ENCODE peak calls at places on chromosomes 4 and X, in eight cellular contexts. A is ELF-1; J is midbrain; F is head of caudate nucleus; C is stimulated activated naive CD4-positive, alpha-beta T cell; W is effector memory CD8-positive, alpha-beta T cell; R is NCI-H1092 treated with DMSO at 0.1 percent for 48 hours; L is NCI-H774. N is an unnamed sample.

GRCh38 chr4:121096174-121096573 is 23.8 kb upstream of the NDNF start:
- DNase-seq in A (no peak), J (no peak), F (no peak), C (no peak), W (no peak), R (no peak), L (no peak), N (no peak)

GRCh38 chrX:132940727-132941162 is 17.7 kb downstream of the HS6ST2 start:
- DNase-seq in A (peak), J (no peak), F (no peak), C (no peak), W (no peak), R (no peak), L (no peak), N (no peak)

GRCh38 chr4:109877400-109877799 is 29.5 kb downstream of the LRIT3 start:
- DNase-seq in A (no peak), J (no peak), F (no peak), C (no peak), W (no peak), R (no peak), L (no peak), N (no peak)

GRCh38 chr4:4554234-4554633 is 12.4 kb upstream of the STX18 start:
- DNase-seq in A (no peak), J (no peak), F (no peak), C (no peak), W (no peak), R (no peak), L (no peak), N (no peak)

GRCh38 chr4:175234162-175234561 is 316.0 kb downstream of the ADAM29 start:
- DNase-seq in A (no peak), J (no peak), F (no peak), C (no peak), W (no peak), R (no peak), L (no peak), N (no peak)

GRCh38 chr4:71204056-71204455 is 134.8 kb upstream of the SLC4A4 start:
- DNase-seq in A (no peak), J (no peak), F (no peak), C (no peak), W (no peak), R (no peak), L (no peak), N (no peak)

GRCh38 chr4:148023782-148024181 is 291.9 kb downstream of the ARHGAP10 start:
- DNase-seq in A (no peak), J (no peak), F (no peak), C (no peak), W (no peak), R (no peak), L (no peak), N (no peak)

GRCh38 chr4:37635155-37635554 is 51.0 kb downstream of the RELL1 start:
- DNase-seq in A (no peak), J (no peak), F (no peak), C (no peak), W (no peak), R (no peak), L (no peak), N (no peak)

GRCh38 chr4:156805696-156806095 is 165.9 kb downstream of the PDGFC start:
- DNase-seq in A (peak), J (no peak), F (no peak), C (no peak), W (no peak), R (no peak), L (no peak), N (no peak)

GRCh38 chr4:48333587-48333986 is 7.7 kb upstream of the SLAIN2 start:
- DNase-seq in A (no peak), J (no peak), F (no peak), C (no peak), W (no peak), R (no peak), L (no peak), N (no peak)

GRCh38 chrX:130393451-130394074 is 8.1 kb upstream of the GPR119 start:
- DNase-seq in A (peak), J (peak), F (peak), C (no peak), W (no peak), R (peak), L (peak), N (no peak)

GRCh38 chr4:121177238-121178137 is 13.4 kb upstream of the TNIP3 start:
- DNase-seq in A (peak), J (no peak), F (no peak), C (no peak), W (no peak), R (no peak), L (no peak), N (no peak)

GRCh38 chr4:147853706-147854105 is 121.8 kb downstream of the ARHGAP10 start:
- DNase-seq in A (no peak), J (no peak), F (no peak), C (no peak), W (no peak), R (no peak), L (no peak), N (no peak)

GRCh38 chr4:6873291-6873690 is 36.3 kb upstream of the TBC1D14 start:
- DNase-seq in A (no peak), J (no peak), F (no peak), C (no peak), W (no peak), R (no peak), L (no peak), N (no peak)

GRCh38 chr4:18401435-18401834 is 379.9 kb upstream of the LCORL start:
- DNase-seq in A (no peak), J (no peak), F (no peak), C (no peak), W (no peak), R (no peak), L (no peak), N (no peak)

GRCh38 chrX:107725761-107726555 is 49.6 kb downstream of the TSC22D3 start:
- DNase-seq in A (no peak), J (no peak), F (no peak), C (no peak), W (no peak), R (no peak), L (no peak), N (no peak)

GRCh38 chr4:7625073-7625472 is 190.3 kb upstream of the PSAPL1 start:
- DNase-seq in A (no peak), J (peak), F (no peak), C (no peak), W (no peak), R (peak), L (peak), N (no peak)

GRCh38 chr4:124055896-124056295 is 656.6 kb downstream of the ANKRD50 start:
- DNase-seq in A (no peak), J (no peak), F (no peak), C (no peak), W (no peak), R (no peak), L (no peak), N (no peak)

GRCh38 chrX:2691543-2692220 is 587 bp downstream of the CD99 start:
- DNase-seq in A (peak), J (no peak), F (peak), C (no peak), W (no peak), R (no peak), L (no peak), N (no peak)